ENCODE peak calls at places on chromosomes 4 and X, in six cellular contexts. C is ELR, N is lung microvascular endothelial cell, Y is lower leg skin, T is HAP-1, F is left cardiac atrium. W is an unnamed sample.

GRCh38 chr4:654871-655734 is 19.0 kb downstream of the ATP5ME start:
- DNase-seq in N (no peak), C (no peak), T (no peak), Y (no peak), F (no peak), W (no peak)

GRCh38 chr4:26873391-26874026 is 12.9 kb downstream of the STIM2 start:
- DNase-seq in N (peak), F (no peak), C (no peak), Y (no peak), T (no peak), W (no peak)

GRCh38 chrX:2696698-2697215 is 5.7 kb downstream of the CD99 start:
- DNase-seq in C (peak), T (no peak), Y (peak), N (peak), F (no peak), W (no peak)

GRCh38 chr4:15544196-15544730 is 74.6 kb downstream of the CC2D2A start:
- DNase-seq in Y (no peak), N (no peak), T (no peak), C (no peak), F (no peak), W (no peak)

GRCh38 chrX:154734101-154734781 is 16.6 kb downstream of the GAB3 start:
- DNase-seq in F (peak), C (peak), N (no peak), Y (no peak), T (no peak), W (peak)

GRCh38 chrX:38891641-38892413 is 90.6 kb downstream of the MID1IP1 start:
- DNase-seq in T (peak), N (no peak), Y (no peak), C (peak), F (no peak), W (no peak)

GRCh38 chrX:113260474-113260873 is 419.8 kb upstream of the AMOT start:
- DNase-seq in C (no peak), N (peak), T (peak), F (no peak), Y (no peak), W (no peak)

GRCh38 chr4:159768011-159768410 is 665.1 kb downstream of the RAPGEF2 start:
- DNase-seq in F (no peak), Y (no peak), C (peak), N (no peak), T (no peak), W (no peak)

GRCh38 chr4:108646706-108647105 is 3.7 kb upstream of the OSTC start:
- DNase-seq in Y (no peak), T (no peak), C (no peak), F (no peak), N (no peak), W (no peak)

GRCh38 chr4:84647307-84647884 is 64.5 kb downstream of the CDS1 start:
- DNase-seq in C (no peak), T (no peak), Y (no peak), N (no peak), F (no peak), W (no peak)

GRCh38 chr4:170990989-170991589 is 822.1 kb upstream of the GALNTL6 start:
- DNase-seq in N (no peak), C (peak), Y (no peak), F (no peak), T (peak), W (no peak)

GRCh38 chrX:45358417-45358816 is 157.7 kb upstream of the DIPK2B start:
- DNase-seq in Y (no peak), C (no peak), T (no peak), N (no peak), F (no peak), W (no peak)